ENCODE peak calls at places on chromosomes 3 and 15, in seven cellular contexts. Z is H4; H is mammary epithelial cell; J is activated CD4-positive, alpha-beta T cell treated with anti-CD3 and anti-CD28 coated beads for 1 hour; R is Panc1; Y is EL; N is cardiac muscle cell. C is an unnamed sample.

GRCh38 chr3:50236484-50237132 is 604 bp downstream of the GNAI2 start:
- DNase-seq in Z (no peak), H (no peak), J (no peak), R (no peak), Y (no peak), N (no peak), C (no peak)

GRCh38 chr3:65605876-65606432 is 432.8 kb downstream of the MAGI1 start:
- DNase-seq in Z (peak; percentile 6), H (peak; percentile 67), J (no peak), R (no peak), Y (peak; percentile 4), N (no peak), C (no peak)

GRCh38 chr3:173588547-173588946 is 191.0 kb downstream of the NLGN1 start:
- DNase-seq in Z (no peak), H (no peak), J (no peak), R (no peak), Y (no peak), N (no peak), C (no peak)

GRCh38 chr3:31105438-31106077 is 211.1 kb upstream of the GADL1 start:
- DNase-seq in Z (peak; percentile 66), H (peak; percentile 97), J (no peak), R (peak; percentile 27), Y (peak; percentile 96), N (no peak), C (no peak)

GRCh38 chr3:182165234-182165633 is 453.5 kb downstream of the SOX2 start:
- DNase-seq in Z (no peak), H (peak; percentile 76), J (no peak), R (no peak), Y (no peak), N (peak; percentile 36), C (no peak)

GRCh38 chr3:190013943-190014924 is 106.5 kb downstream of the P3H2 start:
- DNase-seq in Z (no peak), H (no peak), J (no peak), R (no peak), Y (no peak), N (no peak), C (no peak)

GRCh38 chr3:111519193-111519592 is 22.8 kb upstream of the CD96 start:
- DNase-seq in Z (no peak), H (no peak), J (no peak), R (no peak), Y (no peak), N (no peak), C (no peak)

GRCh38 chr3:160402249-160403027 is 3.0 kb downstream of the SMC4 start:
- DNase-seq in Z (no peak), H (no peak), J (no peak), R (no peak), Y (no peak), N (no peak), C (no peak)

GRCh38 chr3:71581981-71582611 is 1.4 kb downstream of the FOXP1 start:
- DNase-seq in Z (no peak), H (peak; percentile 45), J (no peak), R (no peak), Y (peak; percentile 54), N (peak; percentile 86), C (no peak)

GRCh38 chr3:123422457-123422856 is 26.4 kb downstream of the ADCY5 start:
- DNase-seq in Z (no peak), H (no peak), J (no peak), R (no peak), Y (no peak), N (no peak), C (no peak)

GRCh38 chr3:79473993-79474392 is 293.8 kb downstream of the ROBO1 start:
- DNase-seq in Z (no peak), H (peak; percentile 54), J (no peak), R (no peak), Y (no peak), N (no peak), C (no peak)

GRCh38 chr3:174955513-174956001 is 96.4 kb downstream of the NAALADL2 start:
- DNase-seq in Z (no peak), H (peak; percentile 62), J (no peak), R (no peak), Y (peak; percentile 75), N (no peak), C (peak; percentile 22)

GRCh38 chr3:194135806-194136518 is at the start of gene HES1:
- DNase-seq in Z (peak; percentile 97), H (peak; percentile 98), J (no peak), R (peak; percentile 97), Y (peak; percentile 97), N (peak; percentile 98), C (peak; percentile 95)

GRCh38 chr3:177516130-177517011 is 319.1 kb upstream of the TBL1XR1 start:
- DNase-seq in Z (peak; percentile 82), H (no peak), J (no peak), R (no peak), Y (peak; percentile 87), N (no peak), C (no peak)

GRCh38 chr3:3664916-3665315 is 134.3 kb upstream of the LRRN1 start:
- DNase-seq in Z (peak; percentile 78), H (peak; percentile 38), J (no peak), R (no peak), Y (no peak), N (no peak), C (no peak)

GRCh38 chr3:23198801-23199200 is 4.3 kb upstream of the UBE2E2 start:
- DNase-seq in Z (no peak), H (no peak), J (no peak), R (no peak), Y (peak; percentile 27), N (no peak), C (no peak)

GRCh38 chr3:132210476-132211346 is 106.5 kb upstream of the ACP3 start:
- DNase-seq in Z (peak; percentile 30), H (peak; percentile 41), J (no peak), R (peak; percentile 18), Y (no peak), N (peak; percentile 36), C (peak; percentile 39)

GRCh38 chr3:60720696-60721228 is 530.5 kb downstream of the FHIT start:
- DNase-seq in Z (no peak), H (no peak), J (no peak), R (no peak), Y (no peak), N (no peak), C (no peak)

GRCh38 chr3:9153763-9154601 is 95.5 kb downstream of the SRGAP3 start:
- DNase-seq in Z (no peak), H (no peak), J (no peak), R (no peak), Y (peak; percentile 17), N (no peak), C (no peak)

GRCh38 chr15:61102281-61102680 is 126.8 kb downstream of the RORA start:
- DNase-seq in Z (no peak), H (no peak), J (no peak), R (no peak), Y (no peak), N (no peak), C (no peak)

GRCh38 chr15:47624503-47624902 is 92.8 kb upstream of the SEMA6D start:
- DNase-seq in Z (no peak), H (no peak), J (no peak), R (no peak), Y (no peak), N (no peak), C (no peak)